ENCODE peak calls at places on chromosomes 3 and 15, in ten cellular contexts. D is esophagus squamous epithelium; M is SHP77; L is HFFc6; I is NCI-H187 treated with DMSO at 0.1 percent for 48 hours; B is stimulated activated CD8-positive, alpha-beta memory T cell treated with anti-CD3 and anti-CD28 coated beads, Interleukin-7, amount 100 ng/mL, for 4 hours; H is Ammon's horn; U is activated naive CD4-positive, alpha-beta T cell treated with anti-CD3 and anti-CD28 coated beads for 36 hours; K is CD8-positive, alpha-beta memory T cell; Y is hypothalamus. F is an unnamed sample.

GRCh38 chr3:6737223-6737994 is 123.5 kb upstream of the GRM7 start:
- DNase-seq in M (no peak), K (no peak), I (no peak), Y (no peak), D (no peak), U (no peak), B (no peak), H (no peak), L (no peak), F (no peak)

GRCh38 chr15:39789736-39790135 is 7.1 kb upstream of the FSIP1 start:
- DNase-seq in L (no peak), I (no peak), U (no peak), B (no peak), M (no peak), D (no peak), K (no peak), Y (no peak), H (no peak), F (no peak)

GRCh38 chr15:47332481-47332880 is 384.8 kb upstream of the SEMA6D start:
- DNase-seq in Y (no peak), I (no peak), K (no peak), H (no peak), U (no peak), M (no peak), D (no peak), L (no peak), B (no peak), F (no peak)

GRCh38 chr15:81948142-81948709 is 97.6 kb downstream of the MEX3B start:
- DNase-seq in D (no peak), K (no peak), L (no peak), U (no peak), H (no peak), M (no peak), B (no peak), I (no peak), Y (no peak), F (no peak)

GRCh38 chr3:57864853-57865252 is 108.7 kb downstream of the SLMAP start:
- DNase-seq in B (no peak), M (no peak), Y (no peak), K (no peak), L (no peak), U (no peak), D (no peak), I (no peak), H (no peak), F (no peak)

GRCh38 chr3:71495708-71496472 is 87.6 kb downstream of the FOXP1 start:
- DNase-seq in L (peak), B (no peak), K (no peak), Y (no peak), D (no peak), I (no peak), H (no peak), U (peak), M (no peak), F (no peak)

GRCh38 chr3:71579934-71580318 is 3.6 kb downstream of the FOXP1 start:
- DNase-seq in D (no peak), U (peak), L (no peak), Y (no peak), I (no peak), M (no peak), H (no peak), K (no peak), B (no peak), F (no peak)

GRCh38 chr15:41394924-41395323 is 7.4 kb downstream of the NDUFAF1 start:
- DNase-seq in I (no peak), U (no peak), Y (no peak), L (no peak), D (no peak), M (no peak), H (no peak), B (no peak), K (no peak), F (no peak)

GRCh38 chr3:179438836-179439235 is 12.4 kb downstream of the GNB4 start:
- DNase-seq in H (no peak), U (no peak), L (no peak), B (no peak), D (no peak), M (no peak), I (no peak), Y (no peak), K (no peak), F (no peak)

GRCh38 chr3:182375921-182376320 is 417.4 kb upstream of the ATP11B start:
- DNase-seq in H (no peak), D (no peak), Y (no peak), M (no peak), B (no peak), L (no peak), I (peak), U (no peak), K (no peak), F (no peak)

GRCh38 chr3:64575211-64575844 is 112.5 kb downstream of the ADAMTS9 start:
- DNase-seq in B (no peak), U (no peak), D (no peak), I (no peak), M (no peak), L (no peak), H (no peak), Y (no peak), K (no peak), F (no peak)

GRCh38 chr3:64798316-64798715 is 110.5 kb upstream of the ADAMTS9 start:
- DNase-seq in M (no peak), B (no peak), Y (no peak), H (no peak), L (no peak), D (no peak), U (no peak), I (no peak), K (no peak), F (peak)

GRCh38 chr3:45103753-45104714 is 42.1 kb downstream of the CDCP1 start:
- DNase-seq in U (no peak), B (no peak), K (no peak), L (no peak), I (no peak), Y (no peak), D (no peak), M (no peak), H (no peak), F (no peak)

GRCh38 chr15:63218114-63218808 is 28.9 kb downstream of the RAB8B start:
- DNase-seq in H (no peak), D (no peak), B (no peak), K (no peak), L (peak), I (no peak), U (no peak), M (no peak), Y (no peak), F (no peak)

GRCh38 chr3:67739851-67740250 is 85.4 kb upstream of the SUCLG2 start:
- DNase-seq in B (no peak), Y (no peak), D (no peak), K (no peak), H (no peak), I (no peak), U (no peak), M (no peak), L (no peak), F (no peak)

GRCh38 chr15:70023769-70024491 is 73.8 kb downstream of the TLE3 start:
- DNase-seq in I (no peak), Y (peak), M (no peak), B (no peak), D (no peak), U (no peak), H (peak), K (no peak), L (peak), F (no peak)

GRCh38 chr15:23690450-23690852 is 3.3 kb upstream of the NDN start:
- DNase-seq in I (no peak), U (no peak), M (peak), H (peak), B (no peak), Y (peak), K (no peak), L (no peak), D (no peak), F (no peak)

GRCh38 chr3:131353016-131353877 is 28.3 kb upstream of the NUDT16 start:
- DNase-seq in U (no peak), M (no peak), B (no peak), K (no peak), H (no peak), D (no peak), L (peak), I (no peak), Y (no peak), F (no peak)

GRCh38 chr3:141370065-141370533 is 1.8 kb downstream of the ZBTB38 start:
- DNase-seq in M (peak), Y (peak), I (peak), D (peak), U (peak), K (peak), H (peak), L (peak), B (peak), F (no peak)

GRCh38 chr15:98412852-98413251 is 235.5 kb upstream of the IGF1R start:
- DNase-seq in I (no peak), D (no peak), L (no peak), M (no peak), U (no peak), B (no peak), H (no peak), K (no peak), Y (no peak), F (no peak)

GRCh38 chr15:88449581-88449980 is 17.6 kb downstream of the MRPL46 start:
- DNase-seq in B (no peak), K (no peak), M (no peak), H (no peak), Y (no peak), D (no peak), I (no peak), L (no peak), U (no peak), F (no peak)

GRCh38 chr15:43086551-43086950 is 19.3 kb downstream of the UBR1 start:
- DNase-seq in B (no peak), Y (no peak), M (no peak), K (no peak), U (no peak), H (peak), D (no peak), I (no peak), L (peak), F (no peak)

GRCh38 chr3:114274929-114275328 is 18.9 kb upstream of the TIGIT start:
- DNase-seq in I (no peak), L (peak), D (no peak), U (peak), B (no peak), K (no peak), M (no peak), H (no peak), Y (no peak), F (no peak)

GRCh38 chr3:192957441-192957951 is 39.8 kb upstream of the MB21D2 start:
- DNase-seq in B (no peak), H (peak), Y (peak), D (no peak), I (no peak), L (peak), U (peak), M (no peak), K (no peak), F (no peak)

GRCh38 chr15:39188930-39189329 is 391.9 kb upstream of the THBS1 start:
- DNase-seq in Y (no peak), M (no peak), I (no peak), B (no peak), H (no peak), U (no peak), K (no peak), L (peak), D (no peak), F (no peak)

GRCh38 chr3:125165189-125165947 is 47.2 kb downstream of the SLC12A8 start:
- DNase-seq in H (peak), Y (no peak), M (no peak), D (no peak), U (no peak), L (peak), B (no peak), K (no peak), I (no peak), F (no peak)

GRCh38 chr15:60087561-60087960 is 83.5 kb downstream of the FOXB1 start:
- DNase-seq in K (no peak), Y (no peak), D (no peak), L (no peak), M (no peak), H (no peak), I (no peak), U (no peak), B (no peak), F (no peak)

GRCh38 chr3:154243353-154243752 is 80.9 kb downstream of the DHX36 start:
- DNase-seq in M (no peak), B (no peak), D (no peak), L (no peak), Y (no peak), I (no peak), U (no peak), K (no peak), H (no peak), F (no peak)

GRCh38 chr3:159804726-159805410 is 183.8 kb upstream of the IL12A start:
- DNase-seq in M (peak), H (peak), B (no peak), L (peak), Y (peak), K (no peak), U (peak), I (peak), D (no peak), F (peak)

GRCh38 chr3:4575413-4575812 is 82.3 kb downstream of the ITPR1 start:
- DNase-seq in L (no peak), I (no peak), U (no peak), M (no peak), H (no peak), B (no peak), D (no peak), Y (no peak), K (no peak), F (no peak)

GRCh38 chr15:63371297-63371918 is 10.2 kb downstream of the CA12 start:
- DNase-seq in U (peak), M (no peak), I (no peak), Y (no peak), B (no peak), H (no peak), D (no peak), K (no peak), L (no peak), F (no peak)